ENCODE peak calls at places on chromosomes 1 and 21, in seven cellular contexts. One of them, this sample, is unnamed.
A peak's percentile ranks its signal among the peaks of the same experiment; 100 is the strongest.

GRCh38 chr1:76012341-76013208 is 62.0 kb upstream of the ST6GALNAC3 start:
- DNase-seq in OCI-LY7: no peak
- DNase-seq in AG04450: no peak
- DNase-seq in right cardiac atrium: no peak
- DNase-seq in upper lobe of right lung: no peak
- DNase-seq in CD4-positive, CD25-positive, alpha-beta regulatory T cell: no peak
- DNase-seq in aorta: no peak
- DNase-seq in this sample: no peak

GRCh38 chr1:184504012-184504694 is 117.3 kb downstream of the C1orf21 start:
- DNase-seq in OCI-LY7: no peak
- DNase-seq in AG04450: no peak
- DNase-seq in right cardiac atrium: no peak
- DNase-seq in upper lobe of right lung: no peak
- DNase-seq in CD4-positive, CD25-positive, alpha-beta regulatory T cell: no peak
- DNase-seq in aorta: no peak
- DNase-seq in this sample: no peak

GRCh38 chr21:33327792-33328433 is 3.1 kb downstream of the IFNAR1 start:
- DNase-seq in OCI-LY7: no peak
- DNase-seq in AG04450: no peak
- DNase-seq in right cardiac atrium: no peak
- DNase-seq in upper lobe of right lung: no peak
- DNase-seq in CD4-positive, CD25-positive, alpha-beta regulatory T cell: no peak
- DNase-seq in aorta: no peak
- DNase-seq in this sample: no peak

GRCh38 chr1:168664069-168664834 is 64.8 kb downstream of the DPT start:
- DNase-seq in OCI-LY7: no peak
- DNase-seq in AG04450: no peak
- DNase-seq in right cardiac atrium: no peak
- DNase-seq in upper lobe of right lung: no peak
- DNase-seq in CD4-positive, CD25-positive, alpha-beta regulatory T cell: no peak
- DNase-seq in aorta: no peak
- DNase-seq in this sample: no peak

GRCh38 chr1:165647970-165648369 is 16.9 kb downstream of the MGST3 start:
- DNase-seq in OCI-LY7: no peak
- DNase-seq in AG04450: no peak
- DNase-seq in right cardiac atrium: no peak
- DNase-seq in upper lobe of right lung: no peak
- DNase-seq in CD4-positive, CD25-positive, alpha-beta regulatory T cell: no peak
- DNase-seq in aorta: no peak
- DNase-seq in this sample: no peak

GRCh38 chr1:201470581-201470980 is 1.6 kb upstream of the PHLDA3 start:
- DNase-seq in OCI-LY7: no peak
- DNase-seq in AG04450: no peak
- DNase-seq in right cardiac atrium: no peak
- DNase-seq in upper lobe of right lung: no peak
- DNase-seq in CD4-positive, CD25-positive, alpha-beta regulatory T cell: no peak
- DNase-seq in aorta: no peak
- DNase-seq in this sample: no peak

GRCh38 chr1:161502641-161503393 is 2.4 kb upstream of the FCGR2A start:
- DNase-seq in OCI-LY7: no peak
- DNase-seq in AG04450: no peak
- DNase-seq in right cardiac atrium: no peak
- DNase-seq in upper lobe of right lung: no peak
- DNase-seq in CD4-positive, CD25-positive, alpha-beta regulatory T cell: no peak
- DNase-seq in aorta: no peak
- DNase-seq in this sample: no peak

GRCh38 chr1:114756949-114757454 is 782 bp downstream of the CSDE1 start:
- DNase-seq in OCI-LY7: no peak
- DNase-seq in AG04450: no peak
- DNase-seq in right cardiac atrium: peak; percentile 47
- DNase-seq in upper lobe of right lung: peak; percentile 71
- DNase-seq in CD4-positive, CD25-positive, alpha-beta regulatory T cell: peak; percentile 3
- DNase-seq in aorta: peak; percentile 59
- DNase-seq in this sample: no peak

GRCh38 chr1:78840447-78841251 is 165.9 kb downstream of the ADGRL4 start:
- DNase-seq in OCI-LY7: no peak
- DNase-seq in AG04450: peak; percentile 55
- DNase-seq in right cardiac atrium: no peak
- DNase-seq in upper lobe of right lung: no peak
- DNase-seq in CD4-positive, CD25-positive, alpha-beta regulatory T cell: no peak
- DNase-seq in aorta: no peak
- DNase-seq in this sample: no peak

GRCh38 chr1:24878775-24879742 is 51.0 kb downstream of the RUNX3 start:
- DNase-seq in OCI-LY7: no peak
- DNase-seq in AG04450: peak; percentile 8
- DNase-seq in right cardiac atrium: no peak
- DNase-seq in upper lobe of right lung: peak; percentile 20
- DNase-seq in CD4-positive, CD25-positive, alpha-beta regulatory T cell: no peak
- DNase-seq in aorta: no peak
- DNase-seq in this sample: no peak

GRCh38 chr1:41864471-41865040 is 54.2 kb downstream of the HIVEP3 start:
- DNase-seq in OCI-LY7: no peak
- DNase-seq in AG04450: no peak
- DNase-seq in right cardiac atrium: no peak
- DNase-seq in upper lobe of right lung: no peak
- DNase-seq in CD4-positive, CD25-positive, alpha-beta regulatory T cell: no peak
- DNase-seq in aorta: no peak
- DNase-seq in this sample: no peak

GRCh38 chr1:116001739-116002487 is 25.6 kb downstream of the SLC22A15 start:
- DNase-seq in OCI-LY7: no peak
- DNase-seq in AG04450: no peak
- DNase-seq in right cardiac atrium: no peak
- DNase-seq in upper lobe of right lung: no peak
- DNase-seq in CD4-positive, CD25-positive, alpha-beta regulatory T cell: no peak
- DNase-seq in aorta: no peak
- DNase-seq in this sample: no peak

GRCh38 chr1:91731815-91732214 is 154.1 kb downstream of the TGFBR3 start:
- DNase-seq in OCI-LY7: no peak
- DNase-seq in AG04450: no peak
- DNase-seq in right cardiac atrium: no peak
- DNase-seq in upper lobe of right lung: no peak
- DNase-seq in CD4-positive, CD25-positive, alpha-beta regulatory T cell: no peak
- DNase-seq in aorta: no peak
- DNase-seq in this sample: peak; percentile 12

GRCh38 chr1:109170051-109170775 is 43.5 kb upstream of the SARS1 start:
- DNase-seq in OCI-LY7: no peak
- DNase-seq in AG04450: no peak
- DNase-seq in right cardiac atrium: no peak
- DNase-seq in upper lobe of right lung: no peak
- DNase-seq in CD4-positive, CD25-positive, alpha-beta regulatory T cell: no peak
- DNase-seq in aorta: no peak
- DNase-seq in this sample: no peak

GRCh38 chr1:241990040-241990439 is 8.9 kb downstream of the MAP1LC3C start:
- DNase-seq in OCI-LY7: no peak
- DNase-seq in AG04450: peak; percentile 71
- DNase-seq in right cardiac atrium: peak; percentile 77
- DNase-seq in upper lobe of right lung: peak; percentile 71
- DNase-seq in CD4-positive, CD25-positive, alpha-beta regulatory T cell: no peak
- DNase-seq in aorta: peak; percentile 70
- DNase-seq in this sample: no peak

GRCh38 chr1:163085904-163086268 is 16.7 kb downstream of the RGS4 start:
- DNase-seq in OCI-LY7: no peak
- DNase-seq in AG04450: no peak
- DNase-seq in right cardiac atrium: no peak
- DNase-seq in upper lobe of right lung: no peak
- DNase-seq in CD4-positive, CD25-positive, alpha-beta regulatory T cell: no peak
- DNase-seq in aorta: no peak
- DNase-seq in this sample: no peak

GRCh38 chr1:92123868-92124267 is 43.7 kb downstream of the BTBD8 start:
- DNase-seq in OCI-LY7: no peak
- DNase-seq in AG04450: no peak
- DNase-seq in right cardiac atrium: no peak
- DNase-seq in upper lobe of right lung: no peak
- DNase-seq in CD4-positive, CD25-positive, alpha-beta regulatory T cell: no peak
- DNase-seq in aorta: no peak
- DNase-seq in this sample: no peak

GRCh38 chr1:89001510-89001909 is 9.1 kb upstream of the KYAT3 start:
- DNase-seq in OCI-LY7: no peak
- DNase-seq in AG04450: no peak
- DNase-seq in right cardiac atrium: no peak
- DNase-seq in upper lobe of right lung: no peak
- DNase-seq in CD4-positive, CD25-positive, alpha-beta regulatory T cell: no peak
- DNase-seq in aorta: no peak
- DNase-seq in this sample: no peak

GRCh38 chr1:15075812-15076211 is 77.7 kb upstream of the TMEM51 start:
- DNase-seq in OCI-LY7: no peak
- DNase-seq in AG04450: no peak
- DNase-seq in right cardiac atrium: peak; percentile 75
- DNase-seq in upper lobe of right lung: no peak
- DNase-seq in CD4-positive, CD25-positive, alpha-beta regulatory T cell: no peak
- DNase-seq in aorta: peak; percentile 33
- DNase-seq in this sample: no peak

GRCh38 chr1:59596432-59596831 is 218.3 kb upstream of the HOOK1 start:
- DNase-seq in OCI-LY7: no peak
- DNase-seq in AG04450: peak; percentile 47
- DNase-seq in right cardiac atrium: peak; percentile 28
- DNase-seq in upper lobe of right lung: no peak
- DNase-seq in CD4-positive, CD25-positive, alpha-beta regulatory T cell: no peak
- DNase-seq in aorta: no peak
- DNase-seq in this sample: no peak

GRCh38 chr1:96309783-96310182 is 411.8 kb upstream of the PTBP2 start:
- DNase-seq in OCI-LY7: no peak
- DNase-seq in AG04450: peak; percentile 20
- DNase-seq in right cardiac atrium: no peak
- DNase-seq in upper lobe of right lung: no peak
- DNase-seq in CD4-positive, CD25-positive, alpha-beta regulatory T cell: no peak
- DNase-seq in aorta: no peak
- DNase-seq in this sample: no peak
- H3K9me3 ChIP-seq in OCI-LY7: no peaks in the 10 kb centered on the region
- H3K9me3 ChIP-seq in AG04450: no peaks in the 10 kb centered on the region
- H3K9me3 ChIP-seq in right cardiac atrium: no peaks in the 10 kb centered on the region
- H3K9me3 ChIP-seq in upper lobe of right lung: no peaks in the 10 kb centered on the region
- H3K9me3 ChIP-seq in CD4-positive, CD25-positive, alpha-beta regulatory T cell: no peaks in the 10 kb centered on the region
- H3K9me3 ChIP-seq in aorta: no peaks in the 10 kb centered on the region
- H3K9me3 ChIP-seq in this sample: no peaks in the 10 kb centered on the region

DNA sequence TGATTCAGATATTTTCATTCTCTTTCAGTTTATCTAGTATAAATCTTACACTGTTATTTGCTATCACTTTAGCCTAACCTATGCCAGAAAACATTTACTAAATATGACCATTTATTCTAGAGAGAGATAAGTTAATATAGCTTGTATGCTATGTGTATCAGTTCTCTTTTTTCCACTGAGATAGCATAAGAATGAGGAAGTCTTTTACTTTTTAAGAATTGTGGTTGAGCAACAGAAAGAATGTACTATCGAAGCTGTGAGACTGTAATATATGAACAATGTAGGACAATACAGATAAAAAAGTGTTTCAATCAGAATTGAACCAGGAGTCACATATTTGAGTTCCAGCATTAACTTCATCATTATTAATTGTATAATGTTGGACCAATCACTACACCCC is 479.9 kb upstream of the PLXNA2 start:
- DNase-seq in OCI-LY7: no peak
- DNase-seq in AG04450: no peak
- DNase-seq in right cardiac atrium: no peak
- DNase-seq in upper lobe of right lung: no peak
- DNase-seq in CD4-positive, CD25-positive, alpha-beta regulatory T cell: no peak
- DNase-seq in aorta: no peak
- DNase-seq in this sample: no peak
- H3K9me3 ChIP-seq in OCI-LY7: no peaks in the 10 kb centered on the region
- H3K9me3 ChIP-seq in AG04450: no peaks in the 10 kb centered on the region
- H3K9me3 ChIP-seq in right cardiac atrium: peaks cover 3% of the 10 kb centered on the region
- H3K9me3 ChIP-seq in upper lobe of right lung: peaks cover 3% of the 10 kb centered on the region
- H3K9me3 ChIP-seq in CD4-positive, CD25-positive, alpha-beta regulatory T cell: peaks cover 8% of the 10 kb centered on the region
- H3K9me3 ChIP-seq in aorta: peaks cover 3% of the 10 kb centered on the region
- H3K9me3 ChIP-seq in this sample: no peaks in the 10 kb centered on the region

DNA sequence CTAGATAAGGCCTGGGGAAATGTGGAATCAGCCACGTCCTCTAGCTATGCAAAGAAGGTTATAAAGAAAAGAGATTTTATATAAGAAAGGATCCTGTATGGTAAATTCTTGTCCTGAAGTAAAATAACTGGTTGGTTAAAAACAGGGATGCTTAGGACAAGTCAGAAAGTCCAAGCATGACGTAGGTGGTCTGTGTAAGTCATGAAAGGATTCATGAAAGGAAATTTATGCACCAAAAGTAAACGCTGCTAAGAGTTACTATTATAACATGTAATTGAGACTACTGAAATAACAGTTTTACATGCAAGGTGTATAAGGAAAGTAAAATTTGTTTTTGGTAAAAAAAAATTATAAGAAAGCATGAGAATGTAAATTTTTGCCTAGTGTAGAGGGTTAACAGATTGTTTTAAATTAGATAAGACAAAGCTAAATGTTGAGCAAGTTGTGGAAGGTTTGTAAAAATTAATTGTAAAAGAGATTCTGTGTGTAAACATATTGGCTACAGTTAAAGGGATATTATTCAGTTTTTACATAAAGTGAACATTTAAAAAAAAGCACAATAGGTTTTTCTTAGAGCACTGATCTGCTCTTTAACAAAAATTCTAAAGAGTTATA is 43.9 kb downstream of the PIGK start:
- DNase-seq in OCI-LY7: peak; percentile 53
- DNase-seq in AG04450: no peak
- DNase-seq in right cardiac atrium: no peak
- DNase-seq in upper lobe of right lung: no peak
- DNase-seq in CD4-positive, CD25-positive, alpha-beta regulatory T cell: no peak
- DNase-seq in aorta: no peak
- DNase-seq in this sample: no peak
- H3K9me3 ChIP-seq in OCI-LY7: peaks cover 22% of the 10 kb centered on the region
- H3K9me3 ChIP-seq in AG04450: peaks cover 2% of the 10 kb centered on the region
- H3K9me3 ChIP-seq in right cardiac atrium: no peaks in the 10 kb centered on the region
- H3K9me3 ChIP-seq in upper lobe of right lung: peaks cover 8% of the 10 kb centered on the region
- H3K9me3 ChIP-seq in CD4-positive, CD25-positive, alpha-beta regulatory T cell: peaks cover 17% of the 10 kb centered on the region
- H3K9me3 ChIP-seq in aorta: no peaks in the 10 kb centered on the region
- H3K9me3 ChIP-seq in this sample: no peaks in the 10 kb centered on the region

GRCh38 chr21:31658053-31658452 is 1.4 kb upstream of the SOD1 start:
- DNase-seq in OCI-LY7: no peak
- DNase-seq in AG04450: no peak
- DNase-seq in right cardiac atrium: no peak
- DNase-seq in upper lobe of right lung: no peak
- DNase-seq in CD4-positive, CD25-positive, alpha-beta regulatory T cell: no peak
- DNase-seq in aorta: no peak
- DNase-seq in this sample: no peak

GRCh38 chr21:31659286-31660133 is at the start of gene SOD1:
- DNase-seq in OCI-LY7: peak; percentile 96
- DNase-seq in AG04450: peak; percentile 76
- DNase-seq in right cardiac atrium: peak; percentile 98
- DNase-seq in upper lobe of right lung: peak; percentile 97
- DNase-seq in CD4-positive, CD25-positive, alpha-beta regulatory T cell: peak; percentile 95
- DNase-seq in aorta: peak; percentile 97
- DNase-seq in this sample: peak; percentile 97

GRCh38 chr21:31650930-31651329 is 8.6 kb upstream of the SOD1 start:
- DNase-seq in OCI-LY7: no peak
- DNase-seq in AG04450: no peak
- DNase-seq in right cardiac atrium: no peak
- DNase-seq in upper lobe of right lung: no peak
- DNase-seq in CD4-positive, CD25-positive, alpha-beta regulatory T cell: no peak
- DNase-seq in aorta: no peak
- DNase-seq in this sample: no peak

GRCh38 chr21:31656199-31657095 is 3.0 kb upstream of the SOD1 start:
- DNase-seq in OCI-LY7: no peak
- DNase-seq in AG04450: no peak
- DNase-seq in right cardiac atrium: no peak
- DNase-seq in upper lobe of right lung: no peak
- DNase-seq in CD4-positive, CD25-positive, alpha-beta regulatory T cell: no peak
- DNase-seq in aorta: no peak
- DNase-seq in this sample: no peak

DNA sequence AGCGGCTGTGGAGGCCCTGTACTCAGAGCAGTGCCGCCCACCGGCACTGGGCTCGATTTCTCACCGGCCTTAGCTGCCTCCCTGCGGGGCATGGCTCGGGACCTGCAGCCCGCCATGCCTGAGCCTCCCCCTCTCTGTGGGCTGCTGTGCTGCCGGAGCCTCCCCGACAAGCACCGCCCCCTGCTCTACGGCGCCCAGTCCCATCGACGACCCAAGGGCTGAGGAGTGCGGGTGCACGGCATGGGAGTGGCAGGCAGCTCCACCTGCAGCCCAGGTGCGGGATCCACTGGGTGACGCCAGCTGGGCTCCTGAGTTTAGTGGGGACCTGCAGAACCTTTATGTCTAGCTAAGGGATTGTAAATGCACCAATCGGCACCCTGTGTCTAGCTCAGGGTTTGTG is 5.2 kb upstream of the SOD1 start:
- DNase-seq in OCI-LY7: no peak
- DNase-seq in AG04450: no peak
- DNase-seq in right cardiac atrium: peak; percentile 57
- DNase-seq in upper lobe of right lung: no peak
- DNase-seq in CD4-positive, CD25-positive, alpha-beta regulatory T cell: no peak
- DNase-seq in aorta: no peak
- DNase-seq in this sample: no peak
- H3K9me3 ChIP-seq in OCI-LY7: peaks cover 6% of the 10 kb centered on the region
- H3K9me3 ChIP-seq in AG04450: no peaks in the 10 kb centered on the region
- H3K9me3 ChIP-seq in right cardiac atrium: no peaks in the 10 kb centered on the region
- H3K9me3 ChIP-seq in upper lobe of right lung: no peaks in the 10 kb centered on the region
- H3K9me3 ChIP-seq in CD4-positive, CD25-positive, alpha-beta regulatory T cell: no peaks in the 10 kb centered on the region
- H3K9me3 ChIP-seq in aorta: no peaks in the 10 kb centered on the region
- H3K9me3 ChIP-seq in this sample: no peaks in the 10 kb centered on the region

This sample was measured in T-helper 17 cell.